ENCODE peak calls at places on chromosomes 3 and 15, in five cellular contexts. Z, E, K, M and B are unnamed samples. For H3K27me3 and H3K4me1, the result is how much of the 10 kb centered on the place peaks cover.

GRCh38 chr15:92780816-92781215 is 119.3 kb upstream of the CHD2 start:
- DNase-seq in Z (no peak), E (no peak), K (no peak), M (no peak), B (no peak)

GRCh38 chr3:30996467-30996866 is 102.0 kb upstream of the GADL1 start:
- DNase-seq in K (no peak), Z (no peak), M (no peak), E (no peak), B (no peak)

GRCh38 chr3:179852117-179852886 is 184.4 kb downstream of the PEX5L start:
- DNase-seq in K (no peak), Z (no peak), E (no peak), M (no peak), B (no peak)

GRCh38 chr3:159788987-159789386 is 199.6 kb upstream of the IL12A start:
- DNase-seq in K (no peak), E (no peak), Z (no peak), M (no peak), B (no peak)

GRCh38 chr3:194838236-194838635 is 152.6 kb downstream of the FAM43A start:
- DNase-seq in K (no peak), Z (no peak), M (no peak), E (no peak), B (no peak)

GRCh38 chr15:92924216-92924615 is 24.1 kb downstream of the CHD2 start:
- DNase-seq in Z (no peak), K (no peak), M (no peak), E (no peak), B (no peak)

GRCh38 chr3:156216216-156216615 is 95.8 kb downstream of the KCNAB1 start:
- DNase-seq in E (no peak), M (no peak), K (no peak), Z (no peak), B (no peak)

GRCh38 chr3:69405067-69405466 is 19.2 kb upstream of the FRMD4B start:
- DNase-seq in E (no peak), M (no peak), K (no peak), Z (no peak), B (no peak)

GRCh38 chr3:25863560-25863959 is 73.7 kb downstream of the OXSM start:
- DNase-seq in M (no peak), Z (no peak), E (no peak), K (no peak), B (no peak)

GRCh38 chr3:160448845-160449659 is 534 bp downstream of the TRIM59 start:
- DNase-seq in E (no peak), Z (no peak), K (peak), M (peak), B (no peak)

GRCh38 chr3:21781371-21781770 is 30.4 kb upstream of the ZNF385D start:
- DNase-seq in Z (no peak), E (no peak), M (no peak), K (no peak), B (no peak)

GRCh38 chr15:45242289-45242688 is 9.7 kb upstream of the SLC28A2 start:
- DNase-seq in M (peak), K (no peak), Z (no peak), E (no peak), B (no peak)

GRCh38 chr15:90001062-90001682 is at the start of gene ZNF710:
- DNase-seq in K (peak), E (no peak), M (peak), Z (peak), B (peak)

GRCh38 chr3:51642462-51642861 is 28.6 kb upstream of the TEX264 start:
- DNase-seq in M (no peak), Z (no peak), E (no peak), K (no peak), B (no peak)

GRCh38 chr3:79973917-79974595 is 206.3 kb upstream of the ROBO1 start:
- DNase-seq in E (no peak), M (no peak), Z (no peak), K (no peak), B (no peak)

GRCh38 chr3:183824761-183825379 is 507 bp downstream of the MAP6D1 start:
- DNase-seq in Z (no peak), E (no peak), M (no peak), K (no peak), B (no peak)

GRCh38 chr3:115469649-115470048 is 153.7 kb upstream of the GAP43 start:
- DNase-seq in M (no peak), K (no peak), E (no peak), Z (no peak), B (no peak)

GRCh38 chr3:123261666-123262065 is 59.9 kb downstream of the SEC22A start:
- DNase-seq in Z (no peak), K (no peak), M (no peak), E (no peak), B (no peak)

GRCh38 chr3:147775816-147776530 is 366.8 kb downstream of the ZIC1 start:
- DNase-seq in Z (no peak), M (no peak), K (no peak), E (no peak), B (no peak)

GRCh38 chr3:184361932-184362667 is 590 bp downstream of the POLR2H start:
- DNase-seq in K (peak), Z (no peak), E (peak), M (no peak), B (peak)

GRCh38 chr15:64146885-64147681 is 4.4 kb upstream of the SNX22 start:
- DNase-seq in K (no peak), Z (no peak), E (no peak), M (no peak), B (no peak)

GRCh38 chr3:194556086-194557056 is 69.6 kb upstream of the ATP13A3 start:
- DNase-seq in E (no peak), K (no peak), Z (no peak), M (no peak), B (no peak)

GRCh38 chr15:51861557-51862350 is 32.3 kb downstream of the TMOD3 start:
- DNase-seq in Z (no peak), M (no peak), E (no peak), K (no peak), B (no peak)

GRCh38 chr3:186319988-186320387 is 42.0 kb downstream of the DGKG start:
- DNase-seq in E (no peak), M (no peak), Z (no peak), K (no peak), B (no peak)

GRCh38 chr3:193400304-193400703 is 21.8 kb upstream of the ATP13A5 start:
- DNase-seq in Z (no peak), M (no peak), E (no peak), K (no peak), B (no peak)

GRCh38 chr3:126132751-126133511 is 47.5 kb downstream of the ALDH1L1 start:
- DNase-seq in Z (peak), E (no peak), M (no peak), K (no peak), B (peak)

GRCh38 chr3:126107960-126108688 is 24.2 kb upstream of the SLC41A3 start:
- DNase-seq in M (no peak), K (no peak), Z (peak), E (no peak), B (peak)

GRCh38 chr15:51121631-51122225 is 27.0 kb upstream of the TNFAIP8L3 start:
- DNase-seq in K (no peak), M (no peak), Z (no peak), E (no peak), B (no peak)

GRCh38 chr15:65645392-65645791 is 23.7 kb downstream of the SLC24A1 start:
- DNase-seq in K (no peak), E (no peak), Z (no peak), M (no peak), B (no peak)

GRCh38 chr3:182889948-182890629 is 90.2 kb downstream of the DCUN1D1 start:
- DNase-seq in Z (no peak), K (no peak), M (no peak), E (peak), B (no peak)

GRCh38 chr3:76199382-76199781 is 414.0 kb upstream of the ZNF717 start:
- DNase-seq in M (no peak), Z (no peak), E (no peak), K (no peak), B (no peak)
- H3K27me3 ChIP-seq in M (under half), Z (under half), E (under half), K (under half), B (under half)

DNA sequence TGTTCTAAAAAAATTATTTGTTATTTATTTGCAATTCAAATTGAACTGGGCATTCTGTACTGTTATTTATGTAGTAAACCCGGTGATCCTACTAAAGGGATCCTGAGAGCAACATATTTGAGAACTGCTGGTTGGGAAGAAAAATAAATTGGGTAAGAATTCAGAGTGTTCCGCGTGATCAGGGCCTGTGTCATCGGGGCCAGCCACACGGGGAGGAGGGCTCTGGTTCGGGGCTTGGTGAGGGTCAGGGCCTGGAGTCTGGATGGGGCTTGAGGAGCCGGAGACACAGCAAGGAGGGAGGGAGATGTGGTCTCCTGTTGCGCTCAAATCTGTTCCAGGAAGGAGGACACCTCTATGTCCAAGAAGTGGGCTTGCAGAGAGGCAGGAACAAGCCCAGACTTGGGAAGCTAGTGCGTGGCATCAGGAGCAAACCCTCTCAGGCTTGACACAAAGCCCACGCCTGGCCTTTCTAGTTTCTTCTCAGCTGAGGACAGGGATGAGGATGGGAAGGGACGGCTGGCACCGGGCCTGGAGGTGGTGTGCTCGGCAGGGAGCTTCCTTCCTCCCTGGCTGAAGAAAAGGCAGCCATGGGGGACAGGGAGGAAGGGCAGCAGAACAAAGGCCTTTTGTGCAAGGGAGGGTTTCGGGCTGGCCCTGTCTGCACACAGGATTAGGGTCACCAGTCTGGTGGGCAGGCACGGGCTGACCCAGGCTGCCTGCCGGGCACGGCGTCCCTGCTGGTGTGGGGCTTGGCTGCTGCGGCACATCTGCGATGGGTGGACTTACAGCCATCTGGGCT is 22.9 kb upstream of the FBLN2 start:
- DNase-seq in K (no peak), M (peak), Z (peak), E (no peak), B (no peak)
- H3K4me1 ChIP-seq in K (under half), M (under half), Z (under half), E (under half), B (under half)

GRCh38 chr3:138135833-138136194 is 3.6 kb upstream of the A4GNT start:
- DNase-seq in Z (no peak), K (no peak), M (no peak), E (no peak), B (no peak)
- H3K4me3 ChIP-seq in Z (no peak), K (no peak), M (no peak), E (no peak), B (no peak)

DNA sequence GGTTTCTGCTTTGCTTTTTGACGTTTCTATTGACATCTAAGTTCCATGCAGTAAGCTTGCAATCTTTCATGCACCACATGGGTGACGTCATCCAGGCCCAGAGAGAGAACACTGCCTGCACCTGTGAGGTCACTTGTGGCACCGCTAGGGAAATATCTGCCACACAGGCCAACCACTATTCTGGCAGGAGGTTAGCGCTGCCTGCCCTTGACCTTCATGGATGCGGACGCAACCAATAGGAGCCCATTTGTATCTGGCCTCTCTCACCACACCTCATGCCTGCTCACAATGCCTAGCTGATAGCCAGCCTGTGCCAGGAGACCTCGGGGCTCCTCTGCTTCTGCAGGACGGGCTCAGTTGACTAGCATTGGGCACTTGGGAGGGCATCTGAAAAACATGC is 55.8 kb upstream of the PRR23E start:
- DNase-seq in K (no peak), E (no peak), M (no peak), Z (no peak), B (no peak)
- H3K27me3 ChIP-seq in K (under half), E (under half), M (under half), Z (under half), B (under half)

GRCh38 chr15:40042791-40043320 is 3.9 kb upstream of the SRP14 start:
- DNase-seq in E (no peak), M (no peak), K (no peak), Z (no peak), B (peak)
- H3K4me1 ChIP-seq in E (under half), M (under half), K (under half), Z (under half), B (under half)

GRCh38 chr3:152287898-152288576 is 19.3 kb downstream of the MBNL1 start:
- DNase-seq in Z (no peak), M (no peak), E (no peak), K (no peak), B (no peak)

GRCh38 chr3:152282813-152283212 is 14.1 kb downstream of the MBNL1 start:
- DNase-seq in K (no peak), Z (no peak), M (no peak), E (no peak), B (no peak)

GRCh38 chr3:152284906-152285305 is 16.2 kb downstream of the MBNL1 start:
- DNase-seq in M (no peak), Z (no peak), K (no peak), E (no peak), B (no peak)

GRCh38 chr3:152283492-152284381 is 15.0 kb downstream of the MBNL1 start:
- DNase-seq in Z (no peak), E (no peak), K (no peak), M (no peak), B (no peak)

GRCh38 chr3:152285509-152285908 is 16.8 kb downstream of the MBNL1 start:
- DNase-seq in E (no peak), M (no peak), K (no peak), Z (no peak), B (no peak)
- H3K4me3 ChIP-seq in E (no peak), M (no peak), K (no peak), Z (no peak), B (no peak)

GRCh38 chr3:8576841-8577553 is 67.6 kb downstream of the SSUH2 start:
- DNase-seq in K (no peak), E (no peak), Z (no peak), M (no peak), B (peak)
- H3K27me3 ChIP-seq in K (under half), E (under half), Z (under half), M (under half), B (under half)

GRCh38 chr3:6935964-6936363 is 75.0 kb downstream of the GRM7 start:
- DNase-seq in K (no peak), M (no peak), Z (no peak), E (no peak), B (no peak)
- H3K4me1 ChIP-seq in K (under half), M (under half), Z (under half), E (under half), B (under half)